ENCODE peak calls at places on chromosomes 11 and 22, in four cellular contexts. N is WERI-Rb-1; C is body of pancreas; B is naive thymus-derived CD4-positive, alpha-beta T cell. E is an unnamed sample. For H3K9me3, the result is how much of the 10 kb centered on the place peaks cover.

GRCh38 chr11:69499216-69499945 is 17.9 kb downstream of the LINC01488 start:
- DNase-seq in N (no peak), C (no peak), B (no peak), E (no peak)

GRCh38 chr22:44714703-44715350 is 12.8 kb downstream of the PRR5 start:
- DNase-seq in N (no peak), C (no peak), B (no peak), E (no peak)

GRCh38 chr11:63762662-63763505 is 5.7 kb downstream of the ZFTA start:
- DNase-seq in N (peak), C (peak), B (no peak), E (no peak)

GRCh38 chr11:68300076-68300830 is 12.1 kb upstream of the LRP5 start:
- DNase-seq in N (no peak), C (no peak), B (no peak), E (no peak)

GRCh38 chr22:25753252-25753651 is 11.3 kb downstream of the MYO18B start:
- DNase-seq in N (no peak), C (no peak), B (no peak), E (no peak)

GRCh38 chr11:37525336-37525735 is 927.3 kb upstream of the RAG2 start:
- DNase-seq in N (no peak), C (no peak), B (no peak), E (no peak)

GRCh38 chr11:35804446-35805040 is 139.3 kb upstream of the LDLRAD3 start:
- DNase-seq in N (no peak), C (no peak), B (no peak), E (no peak)

GRCh38 chr11:93570759-93571413 is 27.7 kb upstream of the SMCO4 start:
- DNase-seq in N (no peak), C (peak), B (no peak), E (peak)

GRCh38 chr11:77395460-77396175 is 78.3 kb downstream of the PAK1 start:
- DNase-seq in N (no peak), C (no peak), B (no peak), E (no peak)

GRCh38 chr11:61119571-61119970 is 17.3 kb downstream of the CD5 start:
- DNase-seq in N (no peak), C (no peak), B (no peak), E (no peak)

DNA sequence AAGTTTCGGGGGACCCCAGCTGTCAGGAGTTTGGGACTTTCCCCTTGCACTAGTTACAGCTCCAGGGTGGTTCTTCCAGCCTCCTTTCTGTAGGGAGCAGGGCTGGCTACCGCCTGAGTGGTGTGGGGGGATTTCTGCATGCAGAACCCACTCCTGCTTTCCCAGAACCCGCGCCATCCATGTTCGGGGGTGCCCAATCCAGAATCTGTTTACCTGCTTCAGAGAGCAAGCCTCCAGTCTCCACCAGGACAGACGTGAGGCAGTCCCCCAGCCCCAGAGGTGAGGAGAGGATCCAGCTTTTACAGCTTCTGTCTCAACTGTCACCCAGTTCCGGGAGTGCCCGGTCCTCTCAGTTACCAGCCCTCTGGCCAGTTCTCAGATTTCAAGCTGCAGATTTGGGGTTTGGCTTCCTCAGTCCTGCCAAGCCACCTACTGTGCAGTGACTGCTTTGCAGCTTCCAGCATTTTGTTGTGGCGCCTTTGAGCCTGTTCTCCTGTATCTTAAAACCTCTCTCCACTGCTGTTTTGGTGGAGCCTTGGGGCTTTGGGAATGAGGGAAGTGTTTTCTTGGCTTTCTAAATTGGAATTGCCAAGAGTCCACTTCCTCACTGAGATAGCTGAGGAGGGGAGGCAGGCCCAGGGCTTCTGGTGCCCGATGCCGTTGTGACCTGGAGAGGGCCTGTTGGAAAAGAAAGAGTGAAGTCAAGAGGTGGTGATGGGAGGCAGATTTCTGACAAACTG is 513.2 kb downstream of the TBC1D22A start:
- DNase-seq in N (no peak), C (no peak), B (no peak), E (no peak)
- H3K9me3 ChIP-seq in N (under half), C (under half), B (under half), E (under half)

GRCh38 chr22:49163960-49164690 is 663.5 kb downstream of the BRD1 start:
- DNase-seq in N (no peak), C (no peak), B (no peak), E (no peak)
- H3K9me3 ChIP-seq in N (under half), C (under half), B (under half), E (under half)

GRCh38 chr22:22555596-22555995 is 3.5 kb downstream of the PRAME start:
- DNase-seq in N (no peak), C (no peak), B (no peak), E (no peak)
- H3K9me3 ChIP-seq in N (under half), C (under half), B (under half), E (under half)

DNA sequence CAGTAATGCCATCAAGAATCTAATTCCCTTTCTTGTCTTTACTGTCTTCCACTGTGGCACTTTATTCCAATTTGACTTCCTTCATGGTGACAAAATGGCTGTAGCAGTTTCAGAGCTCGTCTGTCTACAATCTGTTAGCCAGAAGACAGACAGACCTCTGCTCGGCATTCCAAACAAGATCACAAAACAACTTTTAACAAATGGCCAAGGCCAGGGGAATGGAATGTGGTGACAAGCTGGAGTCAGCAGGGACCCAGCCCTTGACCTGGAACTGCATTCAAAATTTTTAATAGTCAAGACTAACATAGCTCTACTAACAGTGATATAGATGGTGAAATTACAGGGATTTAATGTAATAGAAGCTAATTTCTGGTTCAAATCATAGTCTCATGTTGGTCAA is 637.2 kb downstream of the ETS1 start:
- DNase-seq in N (no peak), C (no peak), B (no peak), E (no peak)
- H3K9me3 ChIP-seq in N (under half), C (under half), B (under half), E (under half)